ENCODE peak calls at places on chromosomes 6 and 20, in six cellular contexts. E, H, T, W, I and F are unnamed samples.

GRCh38 chr6:74182992-74183391 is 487.0 kb downstream of the CD109 start:
- DNase-seq in W (peak; percentile 0), I (no peak), H (peak; percentile 26), E (no peak), T (no peak), F (no peak)

GRCh38 chr20:58702161-58702510 is 9.5 kb downstream of the NPEPL1 start:
- DNase-seq in I (no peak), W (no peak), E (no peak), T (no peak), H (no peak), F (no peak)

GRCh38 chr6:154931741-154932424 is 63.2 kb upstream of the TIAM2 start:
- DNase-seq in I (no peak), T (no peak), W (peak; percentile 53), H (no peak), E (no peak), F (no peak)

GRCh38 chr6:155913816-155914215 is 458.2 kb upstream of the NOX3 start:
- DNase-seq in W (no peak), E (no peak), T (no peak), H (no peak), I (no peak), F (no peak)

GRCh38 chr20:53021934-53022333 is 49.8 kb downstream of the TSHZ2 start:
- DNase-seq in W (peak; percentile 70), T (no peak), H (no peak), E (no peak), I (no peak), F (no peak)

GRCh38 chr6:32152414-32153251 is 894 bp upstream of the PRRT1 start:
- DNase-seq in I (no peak), E (no peak), W (peak; percentile 27), H (no peak), T (no peak), F (no peak)

GRCh38 chr20:25148982-25149846 is 46.3 kb upstream of the ENTPD6 start:
- DNase-seq in T (no peak), E (no peak), I (no peak), W (no peak), H (no peak), F (no peak)

GRCh38 chr20:50605136-50605535 is 86.2 kb downstream of the RIPOR3 start:
- DNase-seq in E (no peak), W (no peak), T (no peak), I (no peak), H (no peak), F (no peak)

GRCh38 chr6:32952817-32953739 is at the start of gene HLA-DMA:
- DNase-seq in E (peak; percentile 80), W (peak; percentile 84), I (peak; percentile 49), H (peak; percentile 81), T (peak; percentile 95), F (peak; percentile 12)

GRCh38 chr6:49979584-49979983 is 10.2 kb upstream of the DEFB113 start:
- DNase-seq in E (no peak), H (no peak), W (no peak), T (no peak), I (no peak), F (no peak)

GRCh38 chr6:126015869-126016268 is 29.5 kb downstream of the TRMT11 start:
- DNase-seq in T (no peak), H (no peak), E (no peak), W (peak; percentile 88), I (no peak), F (no peak)

GRCh38 chr6:132760256-132760655 is 2.6 kb upstream of the VNN2 start:
- DNase-seq in T (no peak), E (no peak), W (no peak), I (no peak), H (no peak), F (no peak)

GRCh38 chr6:138724015-138724414 is 49.6 kb upstream of the CCDC28A start:
- DNase-seq in I (no peak), W (peak; percentile 63), H (peak; percentile 27), E (peak; percentile 13), T (no peak), F (no peak)

DNA sequence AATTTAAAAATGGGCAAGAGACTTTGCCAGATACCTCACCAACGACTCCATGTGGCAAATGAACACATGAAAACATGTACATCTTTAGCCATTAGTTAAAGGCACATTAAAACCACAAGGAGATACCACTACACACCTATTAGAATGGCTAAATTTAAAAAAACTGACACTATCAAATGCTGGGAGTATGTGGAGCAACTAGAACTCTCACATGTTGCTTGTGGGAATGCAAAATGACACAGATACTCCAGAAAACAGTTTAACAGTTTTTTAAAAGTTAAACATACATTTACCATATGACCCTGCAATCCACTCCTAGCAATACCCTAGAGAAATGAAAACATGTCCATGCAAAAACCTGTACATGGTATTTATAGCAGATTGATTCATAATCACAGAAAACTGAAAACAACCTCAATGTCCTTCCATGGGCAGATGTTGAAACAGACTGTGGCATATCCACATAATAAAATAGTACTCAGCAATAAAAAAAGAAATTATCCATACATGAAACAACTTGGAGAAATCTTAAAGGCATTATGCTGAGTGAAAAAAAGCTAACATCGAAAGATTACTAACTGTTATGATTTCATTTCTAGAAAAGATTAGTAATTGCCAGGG is 1.9 kb downstream of the RAB23 start:
- DNase-seq in I (no peak), W (no peak), T (no peak), E (no peak), H (no peak), F (no peak)
- H3K4me1 ChIP-seq in I (no peaks in the 10 kb centered on the region), W (peaks cover 4% of the 10 kb centered on the region), T (no peaks in the 10 kb centered on the region), E (no peaks in the 10 kb centered on the region), H (peaks cover 16% of the 10 kb centered on the region), F (peaks cover 14% of the 10 kb centered on the region)

DNA sequence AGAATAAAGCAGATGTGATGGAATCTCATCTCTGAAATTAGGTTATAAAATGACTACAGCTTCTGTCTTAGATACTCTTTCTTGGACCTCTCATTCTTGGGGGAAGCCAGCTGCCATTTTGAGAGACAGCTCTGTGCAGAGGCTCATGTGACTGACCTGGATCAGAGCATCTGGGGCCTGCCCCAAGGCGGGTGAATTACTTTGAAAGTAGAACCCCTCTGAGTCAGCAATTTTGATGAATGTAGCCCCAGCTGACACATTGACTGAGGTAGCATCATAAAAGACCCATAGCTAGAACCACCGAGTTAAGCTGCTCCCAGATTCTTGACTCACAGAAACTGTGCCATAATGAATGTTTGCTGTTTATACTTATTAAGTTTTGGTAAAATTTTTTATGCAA is 124.5 kb downstream of the THEMIS start:
- DNase-seq in I (no peak), T (no peak), E (no peak), H (no peak), W (no peak), F (no peak)
- H3K4me3 ChIP-seq in I (no peak overlapping the region), T (no peak overlapping the region), E (no peak overlapping the region), H (no peak overlapping the region), W (no peak overlapping the region), F (no peak overlapping the region)

GRCh38 chr6:56527934-56528333 is 114.8 kb downstream of the DST start:
- DNase-seq in T (no peak), W (peak; percentile 38), I (no peak), H (no peak), E (no peak), F (no peak)
- H3K4me1 ChIP-seq in T (no peaks in the 10 kb centered on the region), W (peaks cover 17% of the 10 kb centered on the region), I (peaks cover 40% of the 10 kb centered on the region), H (peaks cover 3% of the 10 kb centered on the region), E (no peaks in the 10 kb centered on the region), F (peaks cover 43% of the 10 kb centered on the region)

GRCh38 chr6:13922750-13923149 is 2.0 kb upstream of the RNF182 start:
- DNase-seq in E (no peak), I (no peak), W (no peak), T (no peak), H (no peak), F (no peak)

GRCh38 chr6:13924949-13925881 is at the start of gene RNF182:
- DNase-seq in H (no peak), E (no peak), T (no peak), I (no peak), W (no peak), F (peak; percentile 17)

GRCh38 chr6:13924146-13924948 is 405 bp upstream of the RNF182 start:
- DNase-seq in E (no peak), W (peak; percentile 62), H (peak; percentile 27), T (no peak), I (peak; percentile 43), F (peak; percentile 86)

GRCh38 chr6:13926378-13926777 is 1.6 kb downstream of the RNF182 start:
- DNase-seq in I (no peak), W (no peak), H (no peak), E (no peak), T (no peak), F (no peak)

DNA sequence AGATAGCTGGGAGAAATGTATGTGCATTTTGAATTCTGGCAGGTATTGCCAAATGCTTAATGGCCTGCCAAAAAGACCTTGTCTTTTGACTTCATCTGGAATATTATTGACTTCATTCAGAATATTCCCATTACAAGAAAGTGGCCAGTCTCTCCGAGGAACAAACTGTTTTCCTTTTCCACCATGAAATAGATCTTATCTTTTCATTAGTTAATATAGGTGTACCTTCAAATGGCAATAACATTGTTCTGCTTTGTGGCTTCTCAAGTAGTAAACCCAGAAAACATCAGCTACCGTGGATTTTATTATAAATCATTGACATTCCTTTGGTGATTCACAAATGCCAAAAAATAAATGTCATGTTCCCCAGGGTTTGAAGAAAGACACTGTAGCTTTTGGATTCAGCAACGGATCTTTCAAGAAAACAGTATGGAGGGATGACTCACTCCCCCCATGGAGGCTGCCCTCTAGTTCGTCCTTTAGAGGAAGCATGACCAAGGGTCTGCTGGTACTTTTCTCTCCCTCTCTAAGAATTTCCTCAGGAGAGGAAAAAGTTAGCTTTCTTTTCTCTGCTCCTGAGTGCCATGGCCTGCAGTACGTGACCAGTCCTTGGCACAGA is 1.1 kb upstream of the RNF182 start:
- DNase-seq in T (no peak), W (peak; percentile 77), H (no peak), I (peak; percentile 15), E (no peak), F (no peak)
- H3K4me3 ChIP-seq in T (no peak overlapping the region), W (peak overlapping the region; percentile 57), H (peak overlapping the region; percentile 57), I (peak overlapping the region; percentile 59), E (no peak overlapping the region), F (no peak overlapping the region)

GRCh38 chr6:43089467-43089866 is 13.4 kb downstream of the PTK7 start:
- DNase-seq in T (no peak), I (no peak), H (no peak), W (no peak), E (no peak), F (no peak)

GRCh38 chr6:43090557-43090952 is 14.4 kb downstream of the PTK7 start:
- DNase-seq in I (no peak), T (no peak), W (no peak), H (no peak), E (no peak), F (no peak)

GRCh38 chr6:43089874-43090556 is 13.9 kb downstream of the PTK7 start:
- DNase-seq in I (no peak), H (no peak), T (no peak), E (no peak), W (peak; percentile 50), F (no peak)

GRCh38 chr6:43091592-43091991 is 15.5 kb downstream of the PTK7 start:
- DNase-seq in T (no peak), W (no peak), H (no peak), E (no peak), I (no peak), F (no peak)

DNA sequence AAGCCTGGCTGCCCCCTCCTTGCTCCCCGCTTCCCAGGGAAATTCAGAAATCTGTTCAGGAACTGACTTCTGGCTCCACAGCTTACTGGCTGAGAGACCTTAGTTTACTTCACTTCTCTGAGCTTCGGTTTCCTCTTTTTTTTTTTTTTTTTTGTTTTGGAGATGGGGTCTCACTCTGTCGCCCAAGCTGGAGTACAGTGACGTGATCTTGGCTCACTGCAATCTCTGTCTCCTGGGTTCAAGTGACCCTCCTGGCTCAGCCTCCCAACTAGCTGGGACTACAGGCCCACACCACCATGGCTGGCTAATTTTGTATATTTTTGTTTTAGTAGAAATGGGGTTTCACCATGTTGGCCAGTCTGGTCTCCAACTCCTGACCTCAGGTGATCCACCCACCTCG is 14.9 kb downstream of the PTK7 start:
- DNase-seq in T (no peak), E (no peak), W (no peak), I (no peak), H (no peak), F (no peak)
- H3K4me1 ChIP-seq in T (no peaks in the 10 kb centered on the region), E (no peaks in the 10 kb centered on the region), W (peaks cover 10% of the 10 kb centered on the region), I (no peaks in the 10 kb centered on the region), H (peaks cover 4% of the 10 kb centered on the region), F (peaks cover 17% of the 10 kb centered on the region)

GRCh38 chr20:15162061-15162740 is 824.8 kb upstream of the FLRT3 start:
- DNase-seq in H (no peak), E (no peak), W (no peak), T (no peak), I (no peak), F (no peak)
- H3K4me3 ChIP-seq in H (no peak overlapping the region), E (peak overlapping the region; percentile 22), W (no peak overlapping the region), T (no peak overlapping the region), I (peak overlapping the region; percentile 14), F (no peak overlapping the region)